ENCODE peak calls at places on chromosome 17, in six cellular contexts. One of them, this sample, is unnamed.
A peak's percentile ranks its signal among the peaks of the same experiment; 100 is the strongest.

GRCh38 chr17:61376931-61377838 is 22.5 kb upstream of the TBX2 start:
- DNase-seq in H1: no peak
- DNase-seq in K562: no peak
- DNase-seq in HepG2: no peak
- DNase-seq in A549: no peak
- DNase-seq in GM12878: no peak
- DNase-seq in this sample: no peak

GRCh38 chr17:31900877-31901276 is 631 bp downstream of the UTP6 start:
- DNase-seq in A549: peak; percentile 41
- DNase-seq in GM12878: no peak
- DNase-seq in HepG2: peak; percentile 16
- DNase-seq in K562: peak; percentile 46
- DNase-seq in H1: no peak
- DNase-seq in this sample: peak; percentile 29

GRCh38 chr17:41618341-41619161 is 5.8 kb downstream of the KRT17 start:
- DNase-seq in K562: no peak
- DNase-seq in H1: no peak
- DNase-seq in GM12878: no peak
- DNase-seq in HepG2: no peak
- DNase-seq in A549: no peak
- DNase-seq in this sample: no peak

GRCh38 chr17:60147553-60148241 is 2.1 kb upstream of the CA4 start:
- DNase-seq in A549: no peak
- DNase-seq in K562: no peak
- DNase-seq in GM12878: no peak
- DNase-seq in HepG2: no peak
- DNase-seq in H1: no peak
- DNase-seq in this sample: no peak

GRCh38 chr17:79191270-79191934 is 116.8 kb downstream of the ENGASE start:
- DNase-seq in GM12878: no peak
- DNase-seq in HepG2: no peak
- DNase-seq in H1: no peak
- DNase-seq in K562: no peak
- DNase-seq in A549: no peak
- DNase-seq in this sample: no peak

GRCh38 chr17:5745091-5745820 is 160.9 kb upstream of the NLRP1 start:
- DNase-seq in GM12878: no peak
- DNase-seq in HepG2: no peak
- DNase-seq in H1: no peak
- DNase-seq in K562: no peak
- DNase-seq in A549: no peak
- DNase-seq in this sample: no peak

GRCh38 chr17:50924300-50924699 is 58.1 kb upstream of the TOB1 start:
- DNase-seq in H1: no peak
- DNase-seq in K562: no peak
- DNase-seq in A549: no peak
- DNase-seq in HepG2: no peak
- DNase-seq in GM12878: no peak
- DNase-seq in this sample: no peak

GRCh38 chr17:40068917-40069750 is 6.4 kb downstream of the THRA start:
- DNase-seq in H1: no peak
- DNase-seq in HepG2: no peak
- DNase-seq in A549: no peak
- DNase-seq in GM12878: peak; percentile 35
- DNase-seq in K562: peak; percentile 90
- DNase-seq in this sample: peak; percentile 76

GRCh38 chr17:7889166-7889584 is 586 bp downstream of the CHD3 start:
- DNase-seq in A549: peak; percentile 98
- DNase-seq in HepG2: peak; percentile 85
- DNase-seq in GM12878: no peak
- DNase-seq in H1: no peak
- DNase-seq in K562: peak; percentile 10
- DNase-seq in this sample: peak; percentile 94

GRCh38 chr17:81253358-81254131 is 14.4 kb downstream of the NDUFAF8 start:
- DNase-seq in HepG2: no peak
- DNase-seq in A549: peak; percentile 62
- DNase-seq in GM12878: no peak
- DNase-seq in H1: no peak
- DNase-seq in K562: peak; percentile 66
- DNase-seq in this sample: peak; percentile 92

GRCh38 chr17:13750783-13751484 is 149.2 kb upstream of the HS3ST3A1 start:
- DNase-seq in A549: no peak
- DNase-seq in HepG2: no peak
- DNase-seq in GM12878: no peak
- DNase-seq in K562: peak; percentile 9
- DNase-seq in H1: no peak
- DNase-seq in this sample: no peak

GRCh38 chr17:4230142-4230541 is 33.6 kb downstream of the ANKFY1 start:
- DNase-seq in HepG2: no peak
- DNase-seq in H1: no peak
- DNase-seq in K562: no peak
- DNase-seq in A549: peak; percentile 74
- DNase-seq in GM12878: no peak
- DNase-seq in this sample: no peak

GRCh38 chr17:69597898-69598692 is 183.6 kb downstream of the MAP2K6 start:
- DNase-seq in GM12878: no peak
- DNase-seq in K562: no peak
- DNase-seq in HepG2: no peak
- DNase-seq in A549: no peak
- DNase-seq in H1: no peak
- DNase-seq in this sample: no peak

GRCh38 chr17:17767497-17768286 is 69.1 kb downstream of the SREBF1 start:
- DNase-seq in GM12878: no peak
- DNase-seq in HepG2: no peak
- DNase-seq in K562: no peak
- DNase-seq in H1: no peak
- DNase-seq in A549: no peak
- DNase-seq in this sample: no peak

GRCh38 chr17:2239882-2240430 is 63.6 kb downstream of the SMG6 start:
- DNase-seq in K562: peak; percentile 20
- DNase-seq in HepG2: no peak
- DNase-seq in GM12878: peak; percentile 85
- DNase-seq in A549: peak; percentile 50
- DNase-seq in H1: no peak
- DNase-seq in this sample: no peak
- TF ChIP-seq RAD21 in K562: no peak
- TF ChIP-seq RAD21 in HepG2: no peak
- TF ChIP-seq RAD21 in GM12878: no peak
- TF ChIP-seq RAD21 in A549: no peak
- TF ChIP-seq RAD21 in H1: no peak
- TF ChIP-seq RAD21 in this sample: no peak

GRCh38 chr17:28956112-28956511 is 4.8 kb upstream of the PHF12 start:
- DNase-seq in H1: no peak
- DNase-seq in HepG2: no peak
- DNase-seq in GM12878: no peak
- DNase-seq in K562: no peak
- DNase-seq in A549: no peak
- DNase-seq in this sample: no peak
- TF ChIP-seq EP300 in H1: no peak
- TF ChIP-seq EP300 in HepG2: no peak
- TF ChIP-seq EP300 in GM12878: no peak
- TF ChIP-seq EP300 in K562: no peak
- TF ChIP-seq EP300 in A549: no peak
- TF ChIP-seq EP300 in this sample: no peak

GRCh38 chr17:55527520-55528118 is 16.4 kb upstream of the SMIM36 start:
- DNase-seq in HepG2: peak; percentile 39
- DNase-seq in A549: peak; percentile 50
- DNase-seq in H1: no peak
- DNase-seq in K562: peak; percentile 57
- DNase-seq in GM12878: no peak
- DNase-seq in this sample: peak; percentile 74
- TF ChIP-seq RAD21 in HepG2: peak; percentile 31
- TF ChIP-seq RAD21 in A549: peak; percentile 99
- TF ChIP-seq RAD21 in H1: peak; percentile 89
- TF ChIP-seq RAD21 in K562: peak; percentile 95
- TF ChIP-seq RAD21 in GM12878: peak; percentile 61
- TF ChIP-seq RAD21 in this sample: peak; percentile 99

DNA sequence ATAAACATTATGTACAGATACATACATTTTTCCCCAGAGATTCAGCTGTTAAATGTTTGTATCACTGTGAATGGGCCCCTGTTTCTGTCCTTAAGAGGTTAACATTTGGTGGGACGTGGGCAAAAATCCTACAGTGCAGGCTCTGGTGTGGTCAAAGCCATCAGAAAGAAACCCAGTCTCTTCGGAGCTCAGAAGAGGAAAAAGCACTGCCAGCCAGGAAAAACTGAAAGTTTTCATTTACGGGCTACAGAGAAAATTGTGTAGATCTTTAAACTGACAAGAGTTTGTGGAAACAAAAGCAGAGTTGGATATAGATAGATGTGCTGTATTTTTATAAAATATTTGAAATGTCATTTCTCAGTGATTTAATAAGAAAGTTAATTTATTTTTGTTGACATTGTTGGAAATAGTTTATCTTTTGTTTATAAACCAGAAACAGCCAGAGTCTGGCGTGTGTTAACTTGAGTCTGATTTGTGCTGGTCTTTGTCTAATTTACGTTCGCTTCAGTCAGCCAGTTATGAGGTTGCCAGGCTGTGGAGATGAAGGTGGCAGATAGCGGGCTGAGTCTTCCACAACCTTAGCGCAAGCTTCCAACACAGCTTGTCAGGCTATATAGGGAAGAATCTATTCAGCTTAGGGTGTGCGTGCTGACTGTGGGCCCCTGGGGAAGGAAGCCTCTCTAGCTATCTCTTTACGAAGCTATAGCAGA is 9.5 kb upstream of the TEKT3 start:
- DNase-seq in GM12878: no peak
- DNase-seq in HepG2: no peak
- DNase-seq in A549: no peak
- DNase-seq in H1: no peak
- DNase-seq in K562: no peak
- DNase-seq in this sample: peak; percentile 60
- TF ChIP-seq EP300 in GM12878: no peak
- TF ChIP-seq EP300 in HepG2: no peak
- TF ChIP-seq EP300 in A549: no peak
- TF ChIP-seq EP300 in H1: no peak
- TF ChIP-seq EP300 in K562: no peak
- TF ChIP-seq EP300 in this sample: peak; percentile 69

DNA sequence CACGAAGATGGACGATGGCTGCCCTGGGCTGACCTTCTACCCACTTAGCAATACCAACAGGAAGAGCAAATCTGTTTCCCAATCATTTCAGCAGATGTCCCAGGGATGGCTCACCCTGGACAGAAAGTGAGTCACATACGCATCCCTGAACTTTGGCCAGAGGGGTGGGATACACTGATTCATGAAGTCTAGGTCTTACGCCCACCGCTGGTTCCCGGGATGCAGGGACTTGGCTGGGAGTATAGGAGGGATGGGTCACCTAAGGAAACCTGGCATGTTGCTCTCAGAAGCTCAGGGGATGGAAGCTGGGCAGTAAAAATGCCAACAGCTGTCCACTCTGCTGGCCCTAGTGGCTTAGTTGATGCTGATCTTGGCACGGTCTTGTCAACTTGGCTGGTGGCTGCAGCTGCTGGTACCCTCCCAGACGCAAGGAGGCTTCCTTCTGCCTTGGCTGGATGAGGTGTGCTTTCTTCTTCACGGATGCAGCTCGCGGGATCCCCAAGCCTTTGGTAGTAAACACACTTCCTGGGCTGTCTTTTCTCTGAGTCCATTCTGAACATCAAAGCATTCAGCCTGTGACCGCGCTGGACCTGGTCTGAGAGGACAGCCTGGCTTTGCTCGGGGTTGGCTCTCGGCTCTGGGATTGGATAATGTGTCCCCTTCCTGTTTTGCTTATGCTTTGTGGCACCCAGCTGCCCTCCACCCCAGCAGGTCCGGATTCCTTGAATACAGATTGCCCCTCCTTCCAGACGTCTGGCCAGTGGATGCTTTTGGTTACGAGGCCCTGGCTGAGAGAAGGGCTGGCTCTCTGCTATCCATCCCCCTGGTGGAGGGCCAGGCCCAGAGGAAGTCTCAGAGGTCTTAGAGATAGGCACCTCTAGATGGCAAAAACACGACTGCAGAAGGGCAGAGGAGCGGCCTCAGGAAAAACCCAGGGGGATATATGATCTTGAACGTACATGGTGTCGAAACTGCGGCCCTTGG is 71.5 kb downstream of the RAP1GAP2 start:
- DNase-seq in H1: no peak
- DNase-seq in A549: no peak
- DNase-seq in HepG2: peak; percentile 87
- DNase-seq in K562: no peak
- DNase-seq in GM12878: no peak
- DNase-seq in this sample: no peak
- TF ChIP-seq RAD21 in H1: peak; percentile 52
- TF ChIP-seq RAD21 in A549: no peak
- TF ChIP-seq RAD21 in HepG2: no peak
- TF ChIP-seq RAD21 in K562: no peak
- TF ChIP-seq RAD21 in GM12878: no peak
- TF ChIP-seq RAD21 in this sample: no peak

DNA sequence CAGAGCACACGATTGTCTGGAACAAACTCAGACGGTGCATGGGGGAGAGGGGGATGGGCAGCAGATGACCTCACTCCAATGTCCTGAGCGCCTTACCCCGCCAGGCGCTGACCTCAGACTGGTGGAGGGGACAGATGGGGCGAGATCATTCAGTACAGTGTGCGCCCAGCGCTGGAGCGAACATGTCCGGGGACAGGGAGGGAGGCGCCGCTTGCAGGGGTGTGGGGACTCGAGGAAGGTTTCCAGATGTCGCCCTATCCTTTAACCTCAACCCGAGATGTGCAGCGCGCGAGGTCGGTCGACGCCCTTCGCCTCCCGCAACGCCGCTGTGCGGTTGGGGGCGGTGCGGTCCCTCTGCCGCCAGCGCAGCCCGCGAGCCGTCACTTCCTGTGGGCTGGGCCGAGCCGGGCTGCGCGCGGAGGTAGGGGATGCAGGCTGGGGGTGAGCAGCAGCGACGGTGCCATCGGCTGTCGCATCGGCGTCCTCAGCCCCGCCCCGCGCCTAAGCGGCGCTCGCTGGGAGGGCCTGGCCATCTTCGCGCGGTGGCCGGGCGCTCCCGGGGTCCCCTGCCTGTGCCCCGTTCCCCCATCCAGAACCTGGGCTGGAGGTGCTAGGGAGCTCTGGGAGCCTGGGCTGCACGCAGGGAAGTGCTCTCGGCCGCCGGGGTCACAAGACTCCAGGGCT is 5.3 kb upstream of the CDR2L start:
- DNase-seq in HepG2: peak; percentile 72
- DNase-seq in H1: no peak
- DNase-seq in K562: peak; percentile 89
- DNase-seq in GM12878: no peak
- DNase-seq in A549: peak; percentile 90
- DNase-seq in this sample: peak; percentile 99
- TF ChIP-seq EP300 in HepG2: no peak
- TF ChIP-seq EP300 in H1: no peak
- TF ChIP-seq EP300 in K562: no peak
- TF ChIP-seq EP300 in GM12878: no peak
- TF ChIP-seq EP300 in A549: no peak
- TF ChIP-seq EP300 in this sample: no peak

GRCh38 chr17:1941241-1942065 is 83.7 kb downstream of the RTN4RL1 start:
- DNase-seq in H1: no peak
- DNase-seq in GM12878: no peak
- DNase-seq in K562: no peak
- DNase-seq in HepG2: no peak
- DNase-seq in A549: no peak
- DNase-seq in this sample: no peak
- TF ChIP-seq RAD21 in H1: no peak
- TF ChIP-seq RAD21 in GM12878: no peak
- TF ChIP-seq RAD21 in K562: no peak
- TF ChIP-seq RAD21 in HepG2: no peak
- TF ChIP-seq RAD21 in A549: no peak
- TF ChIP-seq RAD21 in this sample: no peak